ENCODE peak calls at places on chromosomes 13 and 19, in four cellular contexts. G, Y, X and A are unnamed samples.
A peak's percentile ranks its signal among the peaks of the same experiment; 100 is the strongest.

GRCh38 chr19:2417881-2418406 is 9.4 kb downstream of the TIMM13 start:
- ATAC-seq in X (no peak), G (no peak), Y (no peak), A (no peak)

GRCh38 chr13:40345149-40345514 is 321.3 kb downstream of the FOXO1 start:
- ATAC-seq in G (no peak), X (no peak), Y (no peak), A (no peak)

GRCh38 chr19:43438291-43439162 is 23.8 kb downstream of the TEX101 start:
- ATAC-seq in G (peak; percentile 72), Y (no peak), X (no peak), A (no peak)

GRCh38 chr19:5916201-5916708 is 2.2 kb downstream of the CAPS start:
- ATAC-seq in Y (no peak), X (no peak), G (no peak), A (no peak)

GRCh38 chr13:53501387-53501786 is 472.8 kb downstream of the OLFM4 start:
- ATAC-seq in G (no peak), Y (no peak), X (no peak), A (no peak)

GRCh38 chr13:23547000-23547590 is 23.1 kb upstream of the TNFRSF19 start:
- ATAC-seq in G (peak; percentile 79), Y (no peak), X (no peak), A (no peak)

GRCh38 chr13:99295488-99296252 is 11.5 kb downstream of the GPR183 start:
- ATAC-seq in Y (no peak), X (no peak), G (no peak), A (no peak)

GRCh38 chr13:112984501-112984900 is 15.5 kb downstream of the MCF2L start:
- ATAC-seq in X (no peak), Y (no peak), G (no peak), A (no peak)

GRCh38 chr19:18342090-18342632 is 1.8 kb downstream of the PGPEP1 start:
- ATAC-seq in Y (no peak), G (no peak), X (no peak), A (no peak)

GRCh38 chr13:61187471-61187870 is 228.2 kb downstream of the PCDH20 start:
- ATAC-seq in Y (no peak), G (no peak), X (no peak), A (no peak)

GRCh38 chr13:48829536-48829935 is 146.2 kb upstream of the FNDC3A start:
- ATAC-seq in X (peak; percentile 30), Y (peak; percentile 75), G (no peak), A (peak; percentile 25)

GRCh38 chr19:56350416-56351045 is 35.9 kb upstream of the ZSCAN5A start:
- ATAC-seq in X (no peak), Y (peak; percentile 63), G (peak; percentile 81), A (peak; percentile 33)

GRCh38 chr19:16198363-16198636 is 589 bp downstream of the AP1M1 start:
- ATAC-seq in Y (no peak), X (no peak), G (peak; percentile 1), A (no peak)

GRCh38 chr19:30236006-30236405 is 136.2 kb upstream of the ZNF536 start:
- ATAC-seq in Y (no peak), X (no peak), G (no peak), A (no peak)

GRCh38 chr19:45876411-45877197 is 9.3 kb downstream of the IRF2BP1 start:
- ATAC-seq in Y (no peak), G (peak; percentile 68), X (peak; percentile 31), A (no peak)

GRCh38 chr19:52638601-52639000 is 446 bp upstream of the ZNF83 start:
- ATAC-seq in X (peak; percentile 10), Y (no peak), G (peak; percentile 48), A (peak; percentile 6)

GRCh38 chr13:50733392-50733791 is 110.1 kb downstream of the DLEU7 start:
- ATAC-seq in X (no peak), G (no peak), Y (no peak), A (no peak)

GRCh38 chr19:4064073-4064550 is 2.6 kb downstream of the ZBTB7A start:
- ATAC-seq in Y (no peak), X (no peak), G (no peak), A (no peak)

GRCh38 chr19:57633832-57634131 is 814 bp downstream of the ZNF211 start:
- ATAC-seq in X (no peak), G (no peak), Y (no peak), A (no peak)

GRCh38 chr13:114339779-114340534 is 25.7 kb downstream of the CHAMP1 start:
- ATAC-seq in X (peak; percentile 88), Y (peak; percentile 88), G (peak; percentile 35), A (peak; percentile 41)

GRCh38 chr13:102495663-102496062 is 93.8 kb upstream of the FGF14 start:
- ATAC-seq in Y (no peak), X (no peak), G (no peak), A (no peak)

GRCh38 chr13:88303157-88303556 is 632.0 kb downstream of the SLITRK5 start:
- ATAC-seq in G (no peak), Y (peak; percentile 56), X (no peak), A (no peak)

GRCh38 chr13:74062933-74063332 is 71.3 kb downstream of the KLF12 start:
- ATAC-seq in G (peak; percentile 53), X (peak; percentile 83), Y (no peak), A (peak; percentile 62)

GRCh38 chr13:20711301-20712044 is 8.0 kb downstream of the IL17D start:
- ATAC-seq in Y (no peak), G (no peak), X (no peak), A (no peak)

GRCh38 chr13:32783067-32783466 is 196.8 kb downstream of the PDS5B start:
- ATAC-seq in G (peak; percentile 49), Y (peak; percentile 39), X (peak; percentile 80), A (peak; percentile 77)